ENCODE peak calls at places on chromosome 1, in ten cellular contexts. B, T, C, D, U, Z, O, K, L and E are unnamed samples.

GRCh38 chr1:175338447-175339135 is 146.0 kb upstream of the KIAA0040 start:
- DNase-seq in B (peak), T (no peak), C (peak), D (no peak), U (no peak), Z (no peak), O (peak), K (peak), L (peak), E (no peak)

GRCh38 chr1:184499626-184500025 is 112.8 kb downstream of the C1orf21 start:
- DNase-seq in B (no peak), T (no peak), C (no peak), D (no peak), U (no peak), Z (no peak), O (no peak), K (no peak), L (no peak), E (no peak)

GRCh38 chr1:234610061-234610581 is at the start of gene IRF2BP2:
- DNase-seq in B (peak), T (peak), C (peak), D (peak), U (peak), Z (peak), O (peak), K (peak), L (peak), E (peak)

GRCh38 chr1:42983675-42984074 is 25.0 kb upstream of the SLC2A1 start:
- DNase-seq in B (no peak), T (no peak), C (no peak), D (no peak), U (no peak), Z (no peak), O (no peak), K (no peak), L (no peak), E (no peak)

GRCh38 chr1:71046891-71047634 is 553 bp downstream of the PTGER3 start:
- DNase-seq in B (no peak), T (no peak), C (no peak), D (no peak), U (no peak), Z (no peak), O (no peak), K (no peak), L (no peak), E (peak)

GRCh38 chr1:221862971-221863370 is 121.1 kb upstream of the DUSP10 start:
- DNase-seq in B (no peak), T (no peak), C (no peak), D (no peak), U (no peak), Z (no peak), O (no peak), K (no peak), L (no peak), E (no peak)

GRCh38 chr1:98086796-98087195 is 166.0 kb upstream of the DPYD start:
- DNase-seq in B (no peak), T (no peak), C (peak), D (no peak), U (no peak), Z (no peak), O (no peak), K (no peak), L (peak), E (no peak)

GRCh38 chr1:207962716-207963428 is 51.9 kb upstream of the CD34 start:
- DNase-seq in B (peak), T (no peak), C (no peak), D (no peak), U (no peak), Z (peak), O (peak), K (no peak), L (peak), E (peak)